ENCODE peak calls at places on chromosome 13, in eight cellular contexts. One of them, this sample, is unnamed.

GRCh38 chr13:42612021-42612765 is 38.2 kb downstream of the TNFSF11 start:
- DNase-seq in heart left ventricle: no peak
- DNase-seq in fibroblast of mammary gland: peak; percentile 34
- DNase-seq in uterus: no peak
- DNase-seq in tibial nerve: no peak
- DNase-seq in cardiac fibroblast: peak; percentile 5
- DNase-seq in IMR-90: no peak
- DNase-seq in right atrium auricular region: no peak
- DNase-seq in this sample: no peak

GRCh38 chr13:43572601-43573360 is 214.0 kb downstream of the ENOX1 start:
- DNase-seq in heart left ventricle: no peak
- DNase-seq in tibial nerve: no peak
- DNase-seq in IMR-90: peak; percentile 25
- DNase-seq in right atrium auricular region: no peak
- DNase-seq in uterus: no peak
- DNase-seq in cardiac fibroblast: peak; percentile 42
- DNase-seq in fibroblast of mammary gland: peak; percentile 33
- DNase-seq in this sample: peak; percentile 17

GRCh38 chr13:70758932-70759331 is 650.7 kb upstream of the KLHL1 start:
- DNase-seq in right atrium auricular region: no peak
- DNase-seq in heart left ventricle: no peak
- DNase-seq in tibial nerve: no peak
- DNase-seq in cardiac fibroblast: no peak
- DNase-seq in IMR-90: no peak
- DNase-seq in fibroblast of mammary gland: no peak
- DNase-seq in uterus: no peak
- DNase-seq in this sample: no peak

GRCh38 chr13:45335397-45336024 is 5.5 kb downstream of the TPT1 start:
- DNase-seq in IMR-90: no peak
- DNase-seq in heart left ventricle: no peak
- DNase-seq in tibial nerve: no peak
- DNase-seq in fibroblast of mammary gland: no peak
- DNase-seq in right atrium auricular region: no peak
- DNase-seq in uterus: no peak
- DNase-seq in cardiac fibroblast: peak; percentile 31
- DNase-seq in this sample: peak; percentile 46

GRCh38 chr13:33218020-33218419 is 67.5 kb downstream of the STARD13 start:
- DNase-seq in fibroblast of mammary gland: no peak
- DNase-seq in uterus: no peak
- DNase-seq in heart left ventricle: no peak
- DNase-seq in right atrium auricular region: no peak
- DNase-seq in cardiac fibroblast: peak; percentile 48
- DNase-seq in tibial nerve: no peak
- DNase-seq in IMR-90: peak; percentile 71
- DNase-seq in this sample: peak; percentile 48

GRCh38 chr13:39729161-39729560 is 73.7 kb downstream of the COG6 start:
- DNase-seq in right atrium auricular region: no peak
- DNase-seq in tibial nerve: no peak
- DNase-seq in heart left ventricle: no peak
- DNase-seq in IMR-90: peak; percentile 15
- DNase-seq in uterus: no peak
- DNase-seq in fibroblast of mammary gland: peak; percentile 5
- DNase-seq in cardiac fibroblast: no peak
- DNase-seq in this sample: peak; percentile 28

GRCh38 chr13:109198585-109198984 is 569.2 kb downstream of the MYO16 start:
- DNase-seq in heart left ventricle: no peak
- DNase-seq in IMR-90: peak; percentile 31
- DNase-seq in cardiac fibroblast: peak; percentile 31
- DNase-seq in uterus: no peak
- DNase-seq in tibial nerve: no peak
- DNase-seq in right atrium auricular region: no peak
- DNase-seq in fibroblast of mammary gland: peak; percentile 8
- DNase-seq in this sample: peak; percentile 10

GRCh38 chr13:39505151-39505550 is 97.8 kb downstream of the LHFPL6 start:
- DNase-seq in fibroblast of mammary gland: no peak
- DNase-seq in tibial nerve: no peak
- DNase-seq in uterus: no peak
- DNase-seq in right atrium auricular region: no peak
- DNase-seq in IMR-90: no peak
- DNase-seq in cardiac fibroblast: no peak
- DNase-seq in heart left ventricle: no peak
- DNase-seq in this sample: no peak

GRCh38 chr13:45718992-45719391 is 16.9 kb downstream of the CBY2 start:
- DNase-seq in cardiac fibroblast: no peak
- DNase-seq in tibial nerve: no peak
- DNase-seq in IMR-90: no peak
- DNase-seq in heart left ventricle: no peak
- DNase-seq in fibroblast of mammary gland: no peak
- DNase-seq in right atrium auricular region: no peak
- DNase-seq in uterus: no peak
- DNase-seq in this sample: peak; percentile 14

GRCh38 chr13:109213714-109214113 is 572.7 kb downstream of the IRS2 start:
- DNase-seq in tibial nerve: no peak
- DNase-seq in fibroblast of mammary gland: no peak
- DNase-seq in right atrium auricular region: no peak
- DNase-seq in uterus: no peak
- DNase-seq in heart left ventricle: no peak
- DNase-seq in cardiac fibroblast: peak; percentile 17
- DNase-seq in IMR-90: no peak
- DNase-seq in this sample: no peak

GRCh38 chr13:52001120-52001731 is 10.0 kb downstream of the ATP7B start:
- DNase-seq in heart left ventricle: no peak
- DNase-seq in right atrium auricular region: no peak
- DNase-seq in tibial nerve: no peak
- DNase-seq in cardiac fibroblast: peak; percentile 66
- DNase-seq in fibroblast of mammary gland: peak; percentile 59
- DNase-seq in uterus: no peak
- DNase-seq in IMR-90: peak; percentile 49
- DNase-seq in this sample: peak; percentile 66

GRCh38 chr13:71513414-71514063 is 353.5 kb downstream of the DACH1 start:
- DNase-seq in right atrium auricular region: no peak
- DNase-seq in IMR-90: no peak
- DNase-seq in cardiac fibroblast: no peak
- DNase-seq in heart left ventricle: no peak
- DNase-seq in tibial nerve: no peak
- DNase-seq in fibroblast of mammary gland: no peak
- DNase-seq in uterus: no peak
- DNase-seq in this sample: no peak

GRCh38 chr13:19759669-19760068 is 23.1 kb downstream of the PSPC1 start:
- DNase-seq in IMR-90: peak; percentile 4
- DNase-seq in heart left ventricle: no peak
- DNase-seq in cardiac fibroblast: peak; percentile 47
- DNase-seq in fibroblast of mammary gland: peak; percentile 25
- DNase-seq in right atrium auricular region: no peak
- DNase-seq in uterus: no peak
- DNase-seq in tibial nerve: no peak
- DNase-seq in this sample: no peak

GRCh38 chr13:24217601-24218281 is 57.2 kb downstream of the SPATA13 start:
- DNase-seq in tibial nerve: no peak
- DNase-seq in cardiac fibroblast: no peak
- DNase-seq in uterus: no peak
- DNase-seq in heart left ventricle: no peak
- DNase-seq in right atrium auricular region: no peak
- DNase-seq in IMR-90: no peak
- DNase-seq in fibroblast of mammary gland: no peak
- DNase-seq in this sample: peak; percentile 39

GRCh38 chr13:35475131-35475959 is 1.1 kb downstream of the MAB21L1 start:
- DNase-seq in cardiac fibroblast: peak; percentile 34
- DNase-seq in tibial nerve: peak; percentile 52
- DNase-seq in heart left ventricle: peak; percentile 66
- DNase-seq in fibroblast of mammary gland: peak; percentile 66
- DNase-seq in IMR-90: peak; percentile 16
- DNase-seq in uterus: no peak
- DNase-seq in right atrium auricular region: no peak
- DNase-seq in this sample: peak; percentile 14

GRCh38 chr13:35475960-35476943 is at the start of gene MAB21L1:
- DNase-seq in heart left ventricle: peak; percentile 46
- DNase-seq in tibial nerve: peak; percentile 46
- DNase-seq in IMR-90: peak; percentile 19
- DNase-seq in fibroblast of mammary gland: peak; percentile 85
- DNase-seq in right atrium auricular region: no peak
- DNase-seq in cardiac fibroblast: peak; percentile 21
- DNase-seq in uterus: no peak
- DNase-seq in this sample: peak; percentile 21

GRCh38 chr13:35472308-35473008 is 4.0 kb downstream of the MAB21L1 start:
- DNase-seq in tibial nerve: no peak
- DNase-seq in right atrium auricular region: no peak
- DNase-seq in uterus: no peak
- DNase-seq in fibroblast of mammary gland: peak; percentile 56
- DNase-seq in heart left ventricle: no peak
- DNase-seq in cardiac fibroblast: no peak
- DNase-seq in IMR-90: no peak
- DNase-seq in this sample: no peak

GRCh38 chr13:35471466-35472307 is 4.8 kb downstream of the MAB21L1 start:
- DNase-seq in tibial nerve: no peak
- DNase-seq in fibroblast of mammary gland: peak; percentile 75
- DNase-seq in right atrium auricular region: no peak
- DNase-seq in uterus: no peak
- DNase-seq in IMR-90: no peak
- DNase-seq in cardiac fibroblast: no peak
- DNase-seq in heart left ventricle: no peak
- DNase-seq in this sample: peak; percentile 14

DNA sequence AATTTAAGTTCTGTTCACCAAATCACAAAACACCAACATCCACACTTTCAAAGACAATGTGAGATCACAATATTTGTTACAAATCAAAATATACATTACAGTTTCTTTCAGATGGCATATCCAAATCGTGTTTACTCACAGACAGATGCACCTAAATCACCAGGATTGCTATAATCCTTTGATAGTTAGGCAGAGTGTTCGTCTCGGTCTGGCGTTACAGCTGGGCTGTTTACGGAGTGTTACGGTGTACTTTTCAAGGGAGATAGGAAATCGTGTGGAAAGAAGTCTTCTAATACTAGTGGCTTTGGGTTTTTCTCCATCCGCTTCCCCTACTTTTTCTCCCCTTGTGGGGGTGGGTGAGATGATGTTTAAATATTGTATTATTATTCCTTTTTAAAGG is 1.9 kb downstream of the MAB21L1 start:
- DNase-seq in fibroblast of mammary gland: peak; percentile 50
- DNase-seq in tibial nerve: no peak
- DNase-seq in cardiac fibroblast: peak; percentile 15
- DNase-seq in IMR-90: no peak
- DNase-seq in heart left ventricle: no peak
- DNase-seq in right atrium auricular region: no peak
- DNase-seq in uterus: no peak
- DNase-seq in this sample: no peak
- H3K4me3 ChIP-seq in fibroblast of mammary gland: peak overlapping the region; percentile 87
- H3K4me3 ChIP-seq in tibial nerve: peak overlapping the region; percentile 75
- H3K4me3 ChIP-seq in cardiac fibroblast: peak overlapping the region; percentile 58
- H3K4me3 ChIP-seq in IMR-90: peak overlapping the region; percentile 20
- H3K4me3 ChIP-seq in heart left ventricle: peak overlapping the region; percentile 53
- H3K4me3 ChIP-seq in right atrium auricular region: peak overlapping the region; percentile 52
- H3K4me3 ChIP-seq in uterus: peak overlapping the region; percentile 23
- H3K4me3 ChIP-seq in this sample: peak overlapping the region; percentile 50

DNA sequence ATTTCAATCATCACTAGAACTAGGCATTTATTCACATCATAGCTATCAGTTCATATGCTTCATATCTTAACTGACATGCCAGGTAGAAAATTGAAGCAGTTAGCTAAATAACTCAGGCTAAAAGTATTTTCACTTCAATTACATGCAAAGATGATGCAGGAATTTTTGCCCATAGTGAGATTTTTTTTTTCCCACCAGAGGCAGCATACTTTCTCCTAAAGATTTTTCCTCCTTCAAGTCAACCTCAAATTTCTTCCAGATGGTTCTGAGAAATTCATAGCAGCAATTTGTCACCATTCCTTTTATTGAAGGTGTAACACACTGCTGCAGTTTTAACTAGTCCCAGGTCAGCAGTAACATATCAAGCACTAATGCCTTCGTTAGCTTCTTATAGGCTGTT is 141.9 kb downstream of the SUCLA2 start:
- DNase-seq in cardiac fibroblast: peak; percentile 3
- DNase-seq in right atrium auricular region: no peak
- DNase-seq in heart left ventricle: no peak
- DNase-seq in fibroblast of mammary gland: peak; percentile 40
- DNase-seq in IMR-90: no peak
- DNase-seq in tibial nerve: no peak
- DNase-seq in uterus: no peak
- DNase-seq in this sample: no peak
- TF ChIP-seq CTCF in cardiac fibroblast: no peak
- TF ChIP-seq CTCF in right atrium auricular region: no peak
- TF ChIP-seq CTCF in heart left ventricle: no peak
- TF ChIP-seq CTCF in fibroblast of mammary gland: peak; percentile 7
- TF ChIP-seq CTCF in IMR-90: no peak
- TF ChIP-seq CTCF in tibial nerve: no peak
- TF ChIP-seq CTCF in uterus: no peak
- TF ChIP-seq CTCF in this sample: no peak

DNA sequence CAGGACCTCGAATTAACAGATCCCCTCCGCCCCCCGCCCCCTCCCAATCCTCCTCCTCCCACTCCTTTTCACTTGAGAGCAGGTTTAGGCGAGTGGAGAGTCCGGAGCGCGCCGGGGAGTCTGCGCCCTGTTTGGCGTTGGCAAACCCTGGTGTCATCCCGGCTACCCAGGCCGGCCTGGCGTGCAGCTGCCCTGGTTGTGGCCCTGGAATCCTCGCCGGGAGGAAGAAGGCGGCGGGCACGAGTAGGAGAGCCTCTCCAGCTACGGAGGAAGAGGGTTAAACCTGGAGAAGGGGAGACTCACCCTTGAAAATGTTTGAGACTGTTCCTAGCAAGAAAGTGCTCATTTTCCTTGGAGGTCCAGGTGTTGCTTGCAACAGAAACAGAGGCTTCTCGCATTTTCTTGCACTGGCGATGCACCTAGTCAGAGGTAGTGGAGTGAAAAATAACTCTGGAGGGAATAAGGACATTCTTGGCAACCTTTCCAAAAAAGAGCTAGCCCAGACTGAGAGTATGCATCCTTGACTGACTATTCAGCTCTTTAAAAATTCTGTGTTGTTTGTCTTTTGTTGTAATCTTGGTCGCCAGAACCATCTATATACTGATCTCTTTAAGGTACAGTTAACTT is 1.3 kb upstream of the SOX21 start:
- DNase-seq in IMR-90: no peak
- DNase-seq in tibial nerve: no peak
- DNase-seq in right atrium auricular region: no peak
- DNase-seq in uterus: no peak
- DNase-seq in cardiac fibroblast: no peak
- DNase-seq in heart left ventricle: no peak
- DNase-seq in fibroblast of mammary gland: no peak
- DNase-seq in this sample: no peak
- H3K4me3 ChIP-seq in IMR-90: no peak overlapping the region
- H3K4me3 ChIP-seq in tibial nerve: no peak overlapping the region
- H3K4me3 ChIP-seq in right atrium auricular region: no peak overlapping the region
- H3K4me3 ChIP-seq in uterus: no peak overlapping the region
- H3K4me3 ChIP-seq in cardiac fibroblast: no peak overlapping the region
- H3K4me3 ChIP-seq in heart left ventricle: no peak overlapping the region
- H3K4me3 ChIP-seq in fibroblast of mammary gland: no peak overlapping the region
- H3K4me3 ChIP-seq in this sample: no peak overlapping the region

DNA sequence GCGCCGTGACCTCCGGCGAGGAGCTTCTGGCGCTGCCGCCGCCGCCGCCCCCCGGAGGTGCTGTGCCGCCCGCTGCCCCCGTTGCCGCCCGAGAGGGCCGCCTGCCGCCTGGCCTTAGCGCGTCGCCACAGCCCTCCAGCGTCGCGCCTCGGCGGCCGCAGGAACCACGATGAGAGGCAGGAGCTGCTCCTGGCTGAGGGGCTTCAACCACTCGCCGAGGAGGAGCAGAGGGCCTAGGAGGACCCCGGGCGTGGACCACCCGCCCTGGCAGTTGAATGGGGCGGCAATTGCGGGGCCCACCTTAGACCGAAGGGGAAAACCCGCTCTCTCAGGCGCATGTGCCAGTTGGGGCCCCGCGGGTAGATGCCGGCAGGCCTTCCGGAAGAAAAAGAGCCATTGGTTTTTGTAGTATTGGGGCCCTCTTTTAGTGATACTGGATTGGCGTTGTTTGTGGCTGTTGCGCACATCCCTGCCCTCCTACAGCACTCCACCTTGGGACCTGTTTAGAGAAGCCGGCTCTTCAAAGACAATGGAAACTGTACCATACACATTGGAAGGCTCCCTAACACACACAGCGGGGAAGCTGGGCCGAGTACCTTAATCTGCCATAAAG is 4.8 kb downstream of the PDX1 start:
- DNase-seq in fibroblast of mammary gland: no peak
- DNase-seq in heart left ventricle: no peak
- DNase-seq in tibial nerve: no peak
- DNase-seq in uterus: no peak
- DNase-seq in right atrium auricular region: no peak
- DNase-seq in cardiac fibroblast: no peak
- DNase-seq in IMR-90: no peak
- DNase-seq in this sample: no peak
- TF ChIP-seq CTCF in fibroblast of mammary gland: no peak
- TF ChIP-seq CTCF in heart left ventricle: no peak
- TF ChIP-seq CTCF in tibial nerve: no peak
- TF ChIP-seq CTCF in uterus: no peak
- TF ChIP-seq CTCF in right atrium auricular region: no peak
- TF ChIP-seq CTCF in cardiac fibroblast: no peak
- TF ChIP-seq CTCF in IMR-90: no peak
- TF ChIP-seq CTCF in this sample: no peak

This sample was measured in fibroblast of pulmonary artery.